ENCODE peak calls at places on chromosomes 1 and 21, in five cellular contexts. R, S, M, C and O are unnamed samples. For H3K4me1, the result is how much of the 10 kb centered on the place peaks cover.

GRCh38 chr21:24375201-24375600 is 1232.1 kb downstream of the MRPL39 start:
- DNase-seq in C (no peak), R (no peak), S (no peak), M (no peak), O (no peak)

GRCh38 chr1:197619008-197619640 is 156.2 kb downstream of the DENND1B start:
- DNase-seq in S (no peak), R (no peak), C (no peak), M (peak), O (no peak)

GRCh38 chr1:94974224-94974623 is 47.3 kb upstream of the CNN3 start:
- DNase-seq in S (no peak), C (no peak), M (peak), R (no peak), O (peak)

GRCh38 chr1:175070818-175071217 is 3.2 kb downstream of the TNN start:
- DNase-seq in C (no peak), M (no peak), S (no peak), R (no peak), O (no peak)

GRCh38 chr1:218660678-218661053 is 315.5 kb downstream of the TGFB2 start:
- DNase-seq in R (no peak), S (no peak), M (peak), C (no peak), O (no peak)

GRCh38 chr1:230121950-230122349 is 54.9 kb downstream of the GALNT2 start:
- DNase-seq in C (no peak), R (no peak), S (no peak), M (no peak), O (no peak)

GRCh38 chr1:204448321-204448964 is 36.8 kb upstream of the PPP1R15B start:
- DNase-seq in M (no peak), R (peak), S (no peak), C (no peak), O (no peak)

GRCh38 chr1:36712151-36712550 is 229.4 kb upstream of the CSF3R start:
- DNase-seq in S (no peak), M (no peak), C (no peak), R (no peak), O (no peak)

GRCh38 chr1:32242341-32242851 is 4.6 kb upstream of the FAM167B start:
- DNase-seq in R (no peak), S (no peak), M (no peak), C (peak), O (no peak)

GRCh38 chr1:3902111-3902511 is 2.0 kb upstream of the C1orf174 start:
- DNase-seq in C (no peak), S (no peak), R (no peak), M (no peak), O (no peak)

GRCh38 chr21:38716088-38716487 is 89.6 kb upstream of the ETS2 start:
- DNase-seq in S (no peak), R (no peak), M (no peak), C (no peak), O (no peak)

GRCh38 chr21:34824314-34824713 is 155.5 kb downstream of the CLIC6 start:
- DNase-seq in M (peak), C (no peak), S (no peak), R (no peak), O (no peak)

GRCh38 chr1:228802386-228803221 is 67.3 kb downstream of the RHOU start:
- DNase-seq in R (no peak), C (no peak), M (peak), S (peak), O (no peak)

GRCh38 chr1:41102208-41102607 is 80.7 kb upstream of the SLFNL1 start:
- DNase-seq in M (peak), R (peak), S (peak), C (no peak), O (no peak)

GRCh38 chr1:167054531-167054930 is 35.6 kb downstream of the GPA33 start:
- DNase-seq in C (no peak), R (no peak), M (no peak), S (no peak), O (no peak)

GRCh38 chr1:202662081-202662480 is 48.2 kb downstream of the SYT2 start:
- DNase-seq in R (no peak), C (no peak), S (no peak), M (no peak), O (no peak)

GRCh38 chr1:37477946-37478345 is 3.6 kb downstream of the ZC3H12A start:
- DNase-seq in M (no peak), R (peak), S (no peak), C (no peak), O (no peak)

GRCh38 chr1:59577774-59578173 is 237.0 kb upstream of the HOOK1 start:
- DNase-seq in C (no peak), R (no peak), M (no peak), S (no peak), O (no peak)

GRCh38 chr1:216945506-216946080 is 222.4 kb upstream of the ESRRG start:
- DNase-seq in R (no peak), M (no peak), S (no peak), C (no peak), O (no peak)

GRCh38 chr21:31340942-31341487 is 3.0 kb downstream of the TIAM1 start:
- DNase-seq in C (no peak), S (no peak), R (no peak), M (no peak), O (no peak)

GRCh38 chr21:25283720-25284119 is 323.6 kb downstream of the MRPL39 start:
- DNase-seq in S (no peak), C (no peak), M (peak), R (no peak), O (no peak)

GRCh38 chr1:235683653-235684052 is 34.1 kb upstream of the GNG4 start:
- DNase-seq in S (no peak), C (no peak), R (no peak), M (no peak), O (no peak)

GRCh38 chr1:239833709-239834108 is 258.0 kb upstream of the FMN2 start:
- DNase-seq in R (no peak), S (no peak), C (no peak), M (no peak), O (no peak)

GRCh38 chr1:244054924-244055263 is 3.8 kb downstream of the ZBTB18 start:
- DNase-seq in C (no peak), M (no peak), R (no peak), S (no peak), O (peak)

GRCh38 chr1:173663159-173663558 is 6.5 kb downstream of the ANKRD45 start:
- DNase-seq in R (no peak), C (no peak), S (no peak), M (no peak), O (no peak)

GRCh38 chr1:200130552-200130951 is 103.0 kb downstream of the NR5A2 start:
- DNase-seq in R (no peak), S (no peak), M (peak), C (no peak), O (no peak)

GRCh38 chr1:17601643-17602382 is 62.3 kb downstream of the ARHGEF10L start:
- DNase-seq in S (no peak), R (no peak), M (no peak), C (peak), O (no peak)

GRCh38 chr21:33817663-33818433 is 97.8 kb downstream of the ATP5PO start:
- DNase-seq in S (no peak), M (no peak), C (no peak), R (no peak), O (no peak)

GRCh38 chr1:160460214-160460642 is 59.9 kb downstream of the VANGL2 start:
- DNase-seq in S (no peak), C (no peak), R (no peak), M (no peak), O (no peak)

GRCh38 chr1:29289493-29289892 is 53.2 kb downstream of the PTPRU start:
- DNase-seq in S (no peak), M (no peak), C (no peak), R (no peak), O (no peak)

GRCh38 chr21:25501996-25502665 is 105.2 kb downstream of the MRPL39 start:
- DNase-seq in C (no peak), M (no peak), S (no peak), R (no peak), O (no peak)

GRCh38 chr1:51732701-51733425 is 116.0 kb downstream of the OSBPL9 start:
- DNase-seq in S (no peak), R (no peak), C (no peak), M (no peak), O (no peak)

GRCh38 chr1:51733793-51734522 is 117.1 kb downstream of the OSBPL9 start:
- DNase-seq in M (peak), C (no peak), R (no peak), S (no peak), O (no peak)

GRCh38 chr1:51735746-51736254 is 118.9 kb downstream of the OSBPL9 start:
- DNase-seq in R (no peak), S (no peak), C (no peak), M (no peak), O (no peak)

GRCh38 chr1:51736702-51737101 is 119.8 kb downstream of the OSBPL9 start:
- DNase-seq in S (no peak), R (no peak), M (peak), C (peak), O (no peak)

DNA sequence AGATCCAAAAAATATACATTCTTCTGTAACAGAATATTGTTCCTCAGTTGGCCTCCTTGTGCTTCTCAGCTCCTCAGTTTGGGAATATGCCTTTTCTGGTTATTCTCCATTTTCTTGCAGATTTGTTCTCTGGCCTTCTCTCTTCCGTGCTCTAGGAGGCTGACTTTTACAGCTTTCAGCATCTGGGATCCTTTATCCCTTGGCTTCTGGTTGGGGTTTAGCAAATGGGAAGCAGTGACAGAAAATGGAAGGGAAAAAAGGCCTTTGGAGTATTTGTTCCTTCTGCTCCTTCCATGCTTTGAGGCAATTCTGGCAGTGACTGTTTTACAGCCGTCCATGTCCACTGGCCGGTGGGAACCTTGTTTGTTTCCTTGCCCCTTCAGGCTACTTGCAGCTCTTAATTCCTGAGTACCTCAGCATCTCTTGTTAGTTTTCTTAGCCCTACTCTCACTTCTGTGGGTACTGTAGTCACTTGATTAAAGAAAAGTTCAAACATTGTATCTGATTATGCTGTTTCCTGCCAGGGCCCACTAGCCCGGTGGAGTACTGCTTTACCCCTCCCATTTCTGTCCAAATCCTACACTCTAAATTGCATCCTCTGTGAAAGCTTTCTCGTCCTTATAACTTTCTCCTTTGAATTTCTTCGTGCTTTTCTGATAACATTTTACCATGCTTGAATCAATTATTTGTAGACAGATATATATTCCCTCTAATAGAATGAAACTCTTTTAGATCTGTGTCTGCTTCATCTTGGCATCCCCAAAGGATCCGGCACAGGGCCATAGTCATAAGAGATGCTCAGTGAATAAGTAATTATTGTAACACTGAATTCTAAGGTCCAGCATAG is 118.2 kb downstream of the OSBPL9 start:
- DNase-seq in M (peak), R (no peak), S (no peak), C (no peak), O (no peak)
- H3K4me1 ChIP-seq in M (under half), R (under half), S (under half), C (under half), O (half or more)

DNA sequence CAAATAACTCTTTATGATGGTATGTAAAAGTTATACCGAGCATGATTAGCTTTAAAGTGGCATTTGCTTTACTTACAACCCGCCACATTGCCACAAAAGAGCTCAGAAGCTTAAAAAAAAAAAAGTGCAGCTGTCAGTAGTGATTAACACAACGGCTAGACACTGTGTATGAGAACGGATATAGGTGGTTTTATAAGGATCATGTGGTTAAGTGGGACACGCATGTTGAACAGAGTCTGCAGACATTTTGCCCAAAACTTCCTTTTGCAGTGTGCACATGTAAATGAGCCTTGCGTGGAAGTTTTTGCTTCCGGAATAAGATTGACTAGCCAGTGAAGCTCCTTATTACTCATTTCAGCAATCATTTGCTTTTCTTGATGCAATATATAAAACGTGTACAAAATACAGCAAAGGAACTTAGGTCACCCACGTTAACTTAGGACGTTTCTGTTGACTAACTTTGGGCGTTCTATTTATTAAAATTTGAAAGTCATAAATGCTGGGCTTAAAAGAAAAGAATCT is 58.7 kb upstream of the RGS1 start:
- DNase-seq in C (no peak), M (peak), S (no peak), R (no peak), O (no peak)
- H3K4me3 ChIP-seq in C (no peak), M (no peak), S (no peak), R (no peak), O (no peak)

DNA sequence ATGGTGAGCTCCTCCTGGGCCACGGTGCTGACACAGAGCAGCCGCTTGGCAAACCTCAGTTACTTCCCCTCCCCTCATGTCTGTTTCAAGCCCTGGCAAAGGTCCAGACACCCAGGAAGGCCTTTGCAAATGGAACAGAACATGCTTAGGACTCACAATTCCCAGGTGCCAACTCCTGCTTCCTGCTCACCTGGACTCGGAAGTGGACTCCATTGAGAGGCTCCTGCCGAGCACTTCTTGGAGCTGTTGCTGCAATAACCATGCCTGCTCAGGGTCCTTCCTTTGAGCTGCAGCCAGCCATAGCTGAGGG is 10.7 kb downstream of the DCST2 start:
- DNase-seq in M (no peak), C (no peak), S (no peak), R (no peak), O (no peak)
- H3K4me1 ChIP-seq in M (under half), C (under half), S (under half), R (under half), O (under half)

GRCh38 chr1:212791676-212792395 is at the start of the genes NSL1 and TATDN3:
- DNase-seq in M (peak), R (peak), C (peak), S (peak), O (peak)

GRCh38 chr1:212792396-212792908 is 758 bp downstream of the TATDN3 start:
- DNase-seq in M (no peak), R (no peak), C (no peak), S (no peak), O (no peak)

GRCh38 chr1:212791261-212791675 is 309 bp downstream of the NSL1 start:
- DNase-seq in R (no peak), M (peak), C (no peak), S (no peak), O (peak)

GRCh38 chr1:212797681-212798080 is 6.0 kb downstream of the TATDN3 start:
- DNase-seq in S (no peak), C (no peak), M (no peak), R (no peak), O (no peak)

GRCh38 chr1:212794561-212795014 is 2.9 kb downstream of the TATDN3 start:
- DNase-seq in C (no peak), R (no peak), M (no peak), S (no peak), O (no peak)
- H3K4me3 ChIP-seq in C (no peak), R (no peak), M (no peak), S (no peak), O (no peak)

GRCh38 chr21:41926068-41926806 is 27.6 kb downstream of the C2CD2 start:
- DNase-seq in M (peak), C (no peak), S (no peak), R (no peak), O (peak)
- H3K4me1 ChIP-seq in M (half or more), C (under half), S (under half), R (under half), O (under half)

DNA sequence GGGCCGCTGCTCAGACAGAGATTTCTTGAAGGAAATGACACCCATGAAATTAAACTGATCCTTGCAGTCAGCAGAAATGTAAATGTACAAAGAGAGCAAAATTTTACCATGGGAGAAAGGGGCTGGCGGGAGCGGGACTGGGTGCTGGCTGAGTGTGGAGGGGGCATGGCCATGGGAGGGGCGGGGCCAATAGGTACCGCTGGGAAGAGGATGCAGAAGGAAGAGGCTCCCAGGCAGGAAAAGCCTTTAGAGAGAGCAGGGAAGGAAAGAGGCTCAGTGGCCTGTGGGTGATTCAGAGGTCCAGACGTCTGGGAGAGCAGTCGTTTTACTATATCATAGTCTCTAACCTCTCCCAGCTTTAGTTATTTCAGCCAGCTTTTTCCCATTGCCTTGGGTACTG is 258.9 kb downstream of the SEC16B start:
- DNase-seq in S (no peak), M (no peak), R (no peak), C (no peak), O (no peak)
- H3K4me3 ChIP-seq in S (no peak), M (no peak), R (no peak), C (no peak), O (no peak)

GRCh38 chr1:151222130-151222529 is 23.8 kb downstream of the PIP5K1A start:
- DNase-seq in C (no peak), M (no peak), S (no peak), R (no peak), O (no peak)
- H3K4me1 ChIP-seq in C (under half), M (under half), S (under half), R (under half), O (under half)